ENCODE peak calls at places on chromosomes 13 and 19, in five cellular contexts. C, W, Z, R and F are unnamed samples.

GRCh38 chr13:74107598-74107997 is 26.6 kb downstream of the KLF12 start:
- DNase-seq in W (no peak), R (no peak), C (no peak), Z (no peak), F (no peak)

GRCh38 chr13:90454002-90454636 is 893.4 kb upstream of the MIR17HG start:
- DNase-seq in Z (no peak), R (no peak), C (no peak), W (no peak), F (no peak)

GRCh38 chr13:99414048-99414995 is 87.0 kb upstream of the TM9SF2 start:
- DNase-seq in C (no peak), Z (no peak), W (no peak), R (no peak), F (no peak)

GRCh38 chr19:6481541-6482342 is at the start of gene DENND1C:
- DNase-seq in Z (peak; percentile 71), C (peak; percentile 45), W (peak; percentile 41), R (peak; percentile 47), F (peak; percentile 61)

GRCh38 chr19:4319067-4319718 is 14.8 kb downstream of the FSD1 start:
- DNase-seq in W (no peak), C (no peak), Z (no peak), R (no peak), F (no peak)

GRCh38 chr19:18373892-18374629 is 11.9 kb upstream of the GDF15 start:
- DNase-seq in R (peak; percentile 95), Z (peak; percentile 99), C (peak; percentile 91), W (peak; percentile 94), F (peak; percentile 88)

GRCh38 chr13:28325022-28325421 is 169.9 kb downstream of the FLT1 start:
- DNase-seq in R (no peak), Z (no peak), W (no peak), C (no peak), F (no peak)

GRCh38 chr13:35857769-35858168 is 273.4 kb downstream of the DCLK1 start:
- DNase-seq in W (no peak), Z (no peak), C (no peak), R (no peak), F (peak; percentile 48)

GRCh38 chr13:111534646-111535461 is 214.4 kb downstream of the TEX29 start:
- DNase-seq in R (no peak), W (no peak), C (no peak), Z (no peak), F (no peak)

GRCh38 chr13:27403252-27403678 is 21.2 kb upstream of the GTF3A start:
- DNase-seq in Z (no peak), R (no peak), C (no peak), W (no peak), F (no peak)

GRCh38 chr13:93496985-93497673 is 270.5 kb downstream of the GPC6 start:
- DNase-seq in R (no peak), C (no peak), W (no peak), Z (no peak), F (no peak)

GRCh38 chr19:33678796-33679195 is 57.0 kb downstream of the CHST8 start:
- DNase-seq in W (no peak), C (no peak), R (no peak), Z (no peak), F (no peak)

DNA sequence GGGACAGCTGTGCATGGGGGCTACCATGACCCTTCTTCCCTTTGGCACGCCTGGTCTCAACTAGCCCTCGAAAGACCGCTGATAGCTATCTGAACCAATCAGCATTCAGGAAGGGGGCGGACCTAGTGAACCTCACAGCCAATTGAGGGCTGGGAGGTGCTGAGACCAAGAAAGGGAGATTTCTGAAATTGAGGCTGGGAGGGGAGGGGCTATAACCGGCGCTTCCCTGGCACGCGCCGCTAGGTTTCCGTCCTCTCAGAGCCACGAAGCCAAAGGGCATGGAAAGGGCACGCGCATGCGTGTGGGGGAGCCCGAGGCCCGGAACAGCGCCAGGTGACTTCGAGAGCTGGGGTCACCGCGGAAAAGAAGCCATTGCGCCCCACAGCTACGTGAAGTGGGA is 4.2 kb upstream of the PAFAH1B3 start:
- DNase-seq in Z (no peak), W (no peak), R (no peak), C (no peak), F (peak; percentile 50)
- TF ChIP-seq ESRRA in Z (no peak), W (no peak), R (no peak), C (no peak), F (no peak)

DNA sequence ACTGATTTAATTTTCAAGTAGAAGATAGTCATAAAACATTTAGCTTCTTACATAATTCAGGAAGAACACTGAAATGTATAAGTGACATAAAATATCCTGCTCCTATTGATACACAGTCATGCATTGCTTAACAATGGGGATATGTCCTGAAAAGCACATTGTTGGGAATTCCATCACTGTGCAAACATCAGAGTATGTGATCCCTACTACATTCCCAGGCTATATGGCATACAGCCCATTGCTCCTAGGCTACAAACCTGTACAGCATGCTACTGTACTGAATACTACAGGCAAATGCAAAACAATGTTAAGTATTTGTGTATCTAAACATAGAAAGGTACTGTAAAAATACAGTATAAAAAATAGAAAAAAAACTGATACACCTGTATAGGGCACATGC is 723.9 kb upstream of the ARGLU1 start:
- DNase-seq in Z (no peak), W (no peak), C (no peak), R (no peak), F (no peak)
- TF ChIP-seq ESRRA in Z (no peak), W (no peak), C (no peak), R (no peak), F (no peak)

GRCh38 chr13:60788156-60788829 is 391.3 kb downstream of the TDRD3 start:
- DNase-seq in R (no peak), W (no peak), Z (no peak), C (no peak), F (no peak)
- TF ChIP-seq ESRRA in R (no peak), W (no peak), Z (no peak), C (no peak), F (no peak)

GRCh38 chr19:50693064-50693975 is 26.3 kb downstream of the SHANK1 start:
- DNase-seq in W (no peak), C (no peak), Z (no peak), R (no peak), F (no peak)

GRCh38 chr19:50688766-50689165 is 30.8 kb downstream of the SHANK1 start:
- DNase-seq in Z (no peak), C (no peak), W (no peak), R (no peak), F (no peak)

GRCh38 chr19:50694815-50695145 is 24.8 kb downstream of the SHANK1 start:
- DNase-seq in R (no peak), Z (no peak), W (no peak), C (no peak), F (no peak)

GRCh38 chr19:50686310-50687032 is 33.1 kb downstream of the SHANK1 start:
- DNase-seq in R (no peak), C (no peak), Z (no peak), W (no peak), F (peak; percentile 66)

GRCh38 chr19:50690439-50690838 is 29.2 kb downstream of the SHANK1 start:
- DNase-seq in Z (no peak), C (no peak), R (no peak), W (no peak), F (no peak)
- TF ChIP-seq ESRRA in Z (no peak), C (no peak), R (no peak), W (no peak), F (no peak)

DNA sequence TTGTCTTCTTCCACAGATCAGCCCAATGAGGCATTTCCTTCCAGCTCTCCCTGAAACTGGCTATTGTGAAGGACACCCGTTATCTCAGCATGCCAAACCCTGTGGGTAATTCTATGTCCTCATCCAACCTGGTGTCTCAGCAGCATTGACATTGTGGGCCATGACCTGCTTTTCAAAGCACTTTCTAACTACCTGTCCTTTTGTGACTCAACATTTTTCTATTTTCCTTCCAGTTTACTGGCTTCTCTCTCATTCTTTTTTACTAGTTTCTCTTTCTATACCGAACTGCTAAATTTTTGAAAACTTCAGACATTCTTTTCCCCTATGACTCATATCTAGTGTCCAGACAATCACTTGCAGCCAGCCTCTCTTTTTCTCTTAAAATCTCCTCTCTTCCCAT is 136.4 kb upstream of the HTR2A start:
- DNase-seq in C (no peak), W (no peak), Z (peak; percentile 16), R (no peak), F (no peak)
- TF ChIP-seq ESRRA in C (no peak), W (no peak), Z (no peak), R (no peak), F (no peak)

DNA sequence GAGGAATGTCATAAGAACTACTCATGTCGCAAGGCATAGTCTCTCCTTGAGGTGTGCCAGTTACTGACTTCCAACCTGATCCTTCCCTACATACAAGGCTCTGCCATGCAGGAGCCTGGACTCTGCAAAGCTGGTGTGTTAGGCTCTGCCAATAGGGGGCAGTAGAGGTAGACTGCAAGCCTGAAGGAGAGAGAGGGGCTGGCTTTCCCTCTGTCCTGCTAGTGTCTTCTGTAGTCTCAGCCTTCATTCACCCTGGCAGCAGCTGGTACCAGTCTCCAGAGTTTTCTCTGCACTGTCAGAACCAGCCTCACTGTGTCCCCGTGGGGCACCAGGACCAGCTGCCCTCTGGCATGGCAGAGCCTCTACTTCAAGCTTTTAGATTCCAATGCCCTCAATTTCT is 14.5 kb downstream of the SHISA2 start:
- DNase-seq in R (no peak), Z (peak; percentile 43), C (no peak), W (peak; percentile 19), F (peak; percentile 87)
- TF ChIP-seq ESRRA in R (no peak), Z (no peak), C (no peak), W (no peak), F (no peak)

DNA sequence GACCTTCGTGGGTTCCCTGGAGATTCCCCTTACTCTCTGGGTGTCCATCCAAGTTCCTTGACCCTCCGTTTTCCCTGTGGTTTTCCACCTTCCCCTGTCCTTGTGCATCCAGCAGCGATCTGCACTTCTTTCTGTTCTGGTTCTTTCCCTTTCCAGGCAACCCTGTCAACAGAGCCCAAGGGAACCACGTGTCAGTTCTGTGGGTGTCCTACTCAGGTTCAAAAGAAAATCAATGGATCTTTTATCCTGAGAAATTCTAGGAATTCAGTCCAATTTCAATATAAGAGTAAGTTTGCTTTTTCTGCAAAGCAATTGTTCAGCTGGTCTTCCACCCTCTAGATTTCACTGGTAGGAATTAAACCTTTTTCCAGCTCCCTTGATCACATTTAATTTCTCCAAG is 1394.8 kb upstream of the SLC10A2 start:
- DNase-seq in C (no peak), R (no peak), Z (no peak), W (no peak), F (no peak)
- TF ChIP-seq ESRRA in C (no peak), R (no peak), Z (no peak), W (no peak), F (no peak)

GRCh38 chr19:13794388-13794751 is 873 bp upstream of the ZSWIM4 start:
- DNase-seq in C (no peak), Z (no peak), R (no peak), W (peak; percentile 36), F (no peak)
- TF ChIP-seq ESRRA in C (no peak), Z (no peak), R (no peak), W (no peak), F (no peak)

GRCh38 chr19:45553464-45553863 is 31.1 kb downstream of the OPA3 start:
- DNase-seq in W (no peak), C (no peak), R (no peak), Z (no peak), F (peak; percentile 79)
- TF ChIP-seq ESRRA in W (no peak), C (no peak), R (no peak), Z (no peak), F (peak; percentile 40)